ENCODE peak calls at places on chromosomes 11 and 22, in eight cellular contexts. T is prostate gland, A is A549, C is fibroblast of mammary gland, Q is tibial nerve, K is endothelial cell, Y is ovary, X is heart right ventricle. H is an unnamed sample.

GRCh38 chr11:132245558-132246385 is 875.4 kb downstream of the NTM start:
- DNase-seq in Y (no peak), T (no peak), X (no peak), A (no peak), Q (no peak), C (no peak), K (no peak), H (no peak)

GRCh38 chr11:14764899-14765527 is 121.4 kb downstream of the PDE3B start:
- DNase-seq in Y (no peak), K (no peak), T (no peak), C (no peak), A (no peak), Q (no peak), X (no peak), H (peak)

GRCh38 chr22:48886604-48887393 is 940.9 kb downstream of the BRD1 start:
- DNase-seq in X (no peak), C (no peak), Q (no peak), A (no peak), Y (peak), K (no peak), T (no peak), H (no peak)

GRCh38 chr22:25062378-25063095 is 110.0 kb downstream of the KIAA1671 start:
- DNase-seq in C (no peak), X (no peak), K (no peak), Y (no peak), T (no peak), A (no peak), Q (no peak), H (no peak)

GRCh38 chr11:130999992-131000770 is 83.9 kb upstream of the SNX19 start:
- DNase-seq in A (peak), K (no peak), Y (no peak), C (peak), X (no peak), Q (no peak), T (no peak), H (peak)

GRCh38 chr11:68287419-68287818 is 15.6 kb upstream of the C11orf24 start:
- DNase-seq in A (no peak), K (no peak), Y (no peak), T (no peak), C (no peak), X (no peak), Q (no peak), H (no peak)

GRCh38 chr11:116742104-116742503 is 30.7 kb downstream of the BUD13 start:
- DNase-seq in Y (no peak), K (no peak), Q (no peak), A (no peak), T (no peak), X (no peak), C (peak), H (peak)

GRCh38 chr11:12678092-12678491 is 3.9 kb downstream of the TEAD1 start:
- DNase-seq in K (no peak), X (no peak), C (no peak), A (no peak), Q (no peak), Y (no peak), T (no peak), H (no peak)

GRCh38 chr11:11946878-11947277 is 61.5 kb downstream of the DKK3 start:
- DNase-seq in A (no peak), T (no peak), X (no peak), K (no peak), C (no peak), Y (no peak), Q (no peak), H (no peak)

GRCh38 chr22:44181033-44181911 is 547 bp downstream of the PARVG start:
- DNase-seq in A (no peak), K (no peak), T (no peak), Q (no peak), C (no peak), X (no peak), Y (no peak), H (no peak)

GRCh38 chr11:84021291-84021690 is 735.1 kb upstream of the CCDC90B start:
- DNase-seq in K (no peak), C (no peak), X (no peak), T (no peak), A (no peak), Y (no peak), Q (no peak), H (no peak)

GRCh38 chr22:32721328-32722180 is 80.0 kb upstream of the TIMP3 start:
- DNase-seq in Y (no peak), C (no peak), X (no peak), A (no peak), T (no peak), Q (no peak), K (no peak), H (no peak)

GRCh38 chr11:73308963-73309960 is 1.2 kb downstream of the ARHGEF17 start:
- DNase-seq in Q (peak), T (peak), C (peak), X (peak), Y (peak), A (peak), K (peak), H (peak)

GRCh38 chr11:77959434-77959833 is 35.0 kb downstream of the INTS4 start:
- DNase-seq in C (peak), A (no peak), X (no peak), Q (no peak), Y (no peak), T (no peak), K (no peak), H (peak)

GRCh38 chr11:66317766-66318575 is 1.1 kb upstream of the CD248 start:
- DNase-seq in Y (peak), X (peak), A (no peak), T (no peak), Q (peak), K (no peak), C (peak), H (peak)

GRCh38 chr11:68411501-68411991 is 49.0 kb upstream of the PPP6R3 start:
- DNase-seq in Q (no peak), X (no peak), Y (no peak), C (no peak), K (no peak), T (no peak), A (no peak), H (no peak)

GRCh38 chr22:40056163-40056958 is 61.6 kb downstream of the FAM83F start:
- DNase-seq in C (no peak), Q (no peak), T (no peak), K (no peak), Y (no peak), A (no peak), X (no peak), H (no peak)

GRCh38 chr22:32754413-32755041 is 47.0 kb upstream of the TIMP3 start:
- DNase-seq in Y (no peak), K (no peak), X (no peak), A (no peak), T (no peak), Q (no peak), C (peak), H (peak)

GRCh38 chr11:131677832-131678470 is 307.5 kb downstream of the NTM start:
- DNase-seq in K (no peak), C (no peak), A (no peak), T (no peak), X (no peak), Y (no peak), Q (no peak), H (no peak)

GRCh38 chr11:3367221-3367620 is 11.7 kb downstream of the ZNF195 start:
- DNase-seq in A (no peak), Y (no peak), K (no peak), Q (no peak), T (no peak), C (no peak), X (no peak), H (no peak)

GRCh38 chr11:6404341-6405038 is 14.2 kb downstream of the SMPD1 start:
- DNase-seq in Q (no peak), T (no peak), Y (no peak), X (no peak), K (no peak), A (no peak), C (peak), H (no peak)

GRCh38 chr11:38014405-38014804 is 1416.4 kb upstream of the RAG2 start:
- DNase-seq in T (no peak), Y (no peak), X (no peak), K (no peak), C (peak), Q (no peak), A (no peak), H (peak)

GRCh38 chr11:132427611-132428010 is 1057.2 kb downstream of the NTM start:
- DNase-seq in Q (no peak), K (no peak), X (no peak), C (no peak), A (no peak), Y (no peak), T (no peak), H (peak)

GRCh38 chr11:116396332-116396731 is 376.5 kb downstream of the BUD13 start:
- DNase-seq in X (no peak), K (no peak), C (no peak), A (no peak), T (no peak), Q (no peak), Y (no peak), H (no peak)

GRCh38 chr11:134584706-134585445 is 172.8 kb upstream of the B3GAT1 start:
- DNase-seq in Y (no peak), T (no peak), Q (no peak), C (no peak), K (no peak), A (no peak), X (peak), H (no peak)

GRCh38 chr11:9825315-9825714 is 161.4 kb downstream of the SWAP70 start:
- DNase-seq in A (no peak), Y (no peak), K (no peak), X (no peak), Q (no peak), C (peak), T (no peak), H (peak)
- TF ChIP-seq CTCF in A (no peak), Y (no peak), K (no peak), X (no peak), Q (no peak), C (peak), T (no peak), H (no peak)

GRCh38 chr22:20169253-20169822 is 18.5 kb upstream of the CCDC188 start:
- DNase-seq in T (no peak), C (no peak), K (no peak), A (no peak), Y (no peak), X (no peak), Q (no peak), H (no peak)
- TF ChIP-seq CTCF in T (no peak), C (no peak), K (no peak), A (no peak), Y (no peak), X (no peak), Q (no peak), H (no peak)

DNA sequence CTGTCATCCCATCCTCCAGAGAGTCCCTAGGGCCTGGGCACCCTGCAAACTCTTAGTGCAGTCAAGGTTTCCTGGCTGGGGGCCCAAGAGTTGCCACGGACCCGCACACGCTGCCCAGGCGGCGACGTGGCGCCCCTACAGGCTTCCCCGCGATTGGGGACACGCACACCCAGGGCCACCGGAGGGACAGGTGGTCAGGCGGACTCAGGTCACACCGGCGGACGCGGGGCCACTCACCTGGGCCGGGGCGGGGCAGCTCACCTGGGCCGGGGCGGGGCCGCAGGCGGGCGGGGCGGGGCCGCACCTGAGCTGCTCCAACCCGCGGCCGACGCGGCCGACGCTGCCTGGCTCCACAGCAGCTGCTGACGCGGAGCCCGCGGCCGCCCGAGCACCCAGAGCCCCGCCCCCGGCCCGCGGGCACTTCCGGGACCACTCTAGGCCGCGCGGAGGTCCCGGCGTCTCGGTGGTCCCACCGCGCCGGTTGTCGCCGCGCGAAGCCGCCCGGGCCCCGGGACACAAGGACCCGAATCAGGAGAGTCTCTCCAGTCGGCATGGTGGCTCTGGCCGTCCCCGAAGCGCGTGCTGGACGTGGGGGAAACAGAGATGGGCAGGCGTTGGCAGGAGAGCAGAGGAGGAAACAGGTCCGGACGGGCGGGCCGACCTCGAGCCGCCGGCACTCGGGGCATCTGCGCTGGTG is at the start of gene ZNF70:
- DNase-seq in Y (peak), X (peak), A (peak), C (peak), T (peak), K (peak), Q (peak), H (peak)
- TF ChIP-seq CTCF in Y (no peak), X (no peak), A (peak), C (no peak), T (no peak), K (no peak), Q (peak), H (no peak)

GRCh38 chr11:112019066-112019465 is 6.1 kb upstream of the DLAT start:
- DNase-seq in A (no peak), K (no peak), C (no peak), Y (no peak), Q (no peak), X (no peak), T (no peak), H (no peak)

GRCh38 chr11:112024178-112024777 is 930 bp upstream of the DLAT start:
- DNase-seq in T (no peak), A (no peak), K (no peak), Q (no peak), X (no peak), Y (no peak), C (peak), H (no peak)

GRCh38 chr11:112025682-112026081 is 474 bp downstream of the DLAT start:
- DNase-seq in K (no peak), T (no peak), X (no peak), Q (no peak), C (peak), A (peak), Y (no peak), H (peak)

GRCh38 chr11:112024778-112025678 is at the start of gene DLAT:
- DNase-seq in X (peak), T (peak), A (peak), Q (peak), C (peak), Y (peak), K (peak), H (peak)

DNA sequence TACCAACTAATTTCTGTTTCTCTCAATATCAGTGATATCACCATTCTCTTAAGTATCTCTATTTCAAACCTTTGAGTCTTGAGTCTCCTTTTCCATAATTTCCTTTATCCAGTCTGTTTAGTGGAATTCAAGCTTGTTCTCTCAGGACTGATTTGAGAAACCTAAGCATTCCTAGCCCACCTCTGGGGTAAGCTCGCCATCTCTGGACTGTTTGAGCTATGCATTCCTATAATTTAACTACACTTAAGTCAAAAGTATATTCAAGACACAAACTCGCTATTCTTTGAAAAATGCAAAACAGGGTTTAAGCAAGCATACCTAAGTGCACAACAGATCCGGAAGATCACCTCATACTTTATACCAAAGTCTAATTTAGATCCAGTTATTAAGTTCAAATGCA is 2.1 kb upstream of the DLAT start:
- DNase-seq in Q (no peak), Y (no peak), T (no peak), C (no peak), X (no peak), K (no peak), A (no peak), H (no peak)
- TF ChIP-seq CTCF in Q (no peak), Y (no peak), T (no peak), C (no peak), X (no peak), K (no peak), A (no peak), H (no peak)